ENCODE peak calls at places on chromosome 1, in five cellular contexts. N is Right ventricle myocardium superior, G is left colon, T is esophagus muscularis mucosa, J is omental fat pad. A is an unnamed sample.
A peak's percentile ranks its signal among the peaks of the same experiment; 100 is the strongest.

GRCh38 chr1:110356379-110356778 is 17.2 kb downstream of the RBM15 start:
- DNase-seq in N (no peak), G (no peak), T (no peak), J (no peak), A (peak; percentile 40)

GRCh38 chr1:190507357-190507756 is 29.7 kb upstream of the BRINP3 start:
- DNase-seq in N (no peak), G (no peak), T (no peak), J (no peak), A (no peak)

GRCh38 chr1:247373721-247374141 is 42.1 kb upstream of the ZNF496 start:
- DNase-seq in N (peak; percentile 66), G (peak; percentile 71), T (no peak), J (peak; percentile 44), A (no peak)

GRCh38 chr1:185478878-185479277 is 161.8 kb upstream of the IVNS1ABP start:
- DNase-seq in N (no peak), G (peak; percentile 21), T (no peak), J (no peak), A (no peak)

GRCh38 chr1:239987103-239987745 is 104.5 kb upstream of the FMN2 start:
- DNase-seq in N (no peak), G (peak; percentile 73), T (peak; percentile 75), J (peak; percentile 55), A (peak; percentile 36)

GRCh38 chr1:4021153-4021894 is 121.3 kb upstream of the C1orf174 start:
- DNase-seq in N (no peak), G (no peak), T (peak; percentile 88), J (no peak), A (no peak)

GRCh38 chr1:246602194-246602593 is 35.9 kb downstream of the CNST start:
- DNase-seq in N (no peak), G (no peak), T (no peak), J (no peak), A (no peak)

GRCh38 chr1:52599236-52599635 is 2.9 kb upstream of the GPX7 start:
- DNase-seq in N (no peak), G (no peak), T (no peak), J (no peak), A (no peak)

A was measured in Caco-2.